ENCODE peak calls at places on chromosomes 11 and 22, in ten cellular contexts. One of them, this sample, is unnamed.

GRCh38 chr22:19088866-19089595 is 33.2 kb downstream of the DGCR2 start:
- DNase-seq in breast epithelium: no peak
- DNase-seq in neural crest cell: no peak
- DNase-seq in activated CD4-positive, alpha-beta memory T cell treated with anti-CD3 and anti-CD28 coated beads for 36 hours: no peak
- DNase-seq in cardiac fibroblast: no peak
- DNase-seq in HTR-8/SVneo: no peak
- DNase-seq in naive thymus-derived CD8-positive, alpha-beta T cell: no peak
- DNase-seq in activated CD8-positive, alpha-beta memory T cell treated with anti-CD3 and anti-CD28 coated beads for 4 hours: no peak
- DNase-seq in cardiac muscle cell: no peak
- DNase-seq in WERI-Rb-1: no peak
- DNase-seq in this sample: no peak

GRCh38 chr22:19791243-19791642 is 30.7 kb downstream of the TBX1 start:
- DNase-seq in naive thymus-derived CD8-positive, alpha-beta T cell: no peak
- DNase-seq in HTR-8/SVneo: no peak
- DNase-seq in breast epithelium: no peak
- DNase-seq in WERI-Rb-1: no peak
- DNase-seq in activated CD8-positive, alpha-beta memory T cell treated with anti-CD3 and anti-CD28 coated beads for 4 hours: no peak
- DNase-seq in neural crest cell: no peak
- DNase-seq in cardiac muscle cell: no peak
- DNase-seq in activated CD4-positive, alpha-beta memory T cell treated with anti-CD3 and anti-CD28 coated beads for 36 hours: no peak
- DNase-seq in cardiac fibroblast: no peak
- DNase-seq in this sample: no peak

GRCh38 chr22:24095816-24096215 is 84.7 kb downstream of the CABIN1 start:
- DNase-seq in cardiac muscle cell: no peak
- DNase-seq in activated CD4-positive, alpha-beta memory T cell treated with anti-CD3 and anti-CD28 coated beads for 36 hours: no peak
- DNase-seq in activated CD8-positive, alpha-beta memory T cell treated with anti-CD3 and anti-CD28 coated beads for 4 hours: no peak
- DNase-seq in cardiac fibroblast: no peak
- DNase-seq in breast epithelium: peak
- DNase-seq in naive thymus-derived CD8-positive, alpha-beta T cell: no peak
- DNase-seq in WERI-Rb-1: no peak
- DNase-seq in HTR-8/SVneo: no peak
- DNase-seq in neural crest cell: no peak
- DNase-seq in this sample: no peak

GRCh38 chr11:35632301-35632700 is 14.0 kb downstream of the FJX1 start:
- DNase-seq in activated CD8-positive, alpha-beta memory T cell treated with anti-CD3 and anti-CD28 coated beads for 4 hours: no peak
- DNase-seq in HTR-8/SVneo: no peak
- DNase-seq in cardiac muscle cell: no peak
- DNase-seq in naive thymus-derived CD8-positive, alpha-beta T cell: no peak
- DNase-seq in WERI-Rb-1: peak
- DNase-seq in breast epithelium: no peak
- DNase-seq in cardiac fibroblast: no peak
- DNase-seq in activated CD4-positive, alpha-beta memory T cell treated with anti-CD3 and anti-CD28 coated beads for 36 hours: no peak
- DNase-seq in neural crest cell: no peak
- DNase-seq in this sample: peak

GRCh38 chr11:106271686-106272085 is 194.2 kb downstream of the AASDHPPT start:
- DNase-seq in HTR-8/SVneo: no peak
- DNase-seq in activated CD8-positive, alpha-beta memory T cell treated with anti-CD3 and anti-CD28 coated beads for 4 hours: no peak
- DNase-seq in breast epithelium: no peak
- DNase-seq in cardiac fibroblast: no peak
- DNase-seq in cardiac muscle cell: no peak
- DNase-seq in neural crest cell: no peak
- DNase-seq in WERI-Rb-1: no peak
- DNase-seq in activated CD4-positive, alpha-beta memory T cell treated with anti-CD3 and anti-CD28 coated beads for 36 hours: no peak
- DNase-seq in naive thymus-derived CD8-positive, alpha-beta T cell: no peak
- DNase-seq in this sample: no peak

GRCh38 chr11:67278939-67279588 is 10.0 kb upstream of the ANKRD13D start:
- DNase-seq in cardiac fibroblast: no peak
- DNase-seq in WERI-Rb-1: no peak
- DNase-seq in naive thymus-derived CD8-positive, alpha-beta T cell: no peak
- DNase-seq in activated CD8-positive, alpha-beta memory T cell treated with anti-CD3 and anti-CD28 coated beads for 4 hours: no peak
- DNase-seq in HTR-8/SVneo: no peak
- DNase-seq in breast epithelium: no peak
- DNase-seq in activated CD4-positive, alpha-beta memory T cell treated with anti-CD3 and anti-CD28 coated beads for 36 hours: no peak
- DNase-seq in cardiac muscle cell: no peak
- DNase-seq in neural crest cell: no peak
- DNase-seq in this sample: no peak

GRCh38 chr22:19879651-19879995 is 24.9 kb upstream of the GNB1L start:
- DNase-seq in activated CD4-positive, alpha-beta memory T cell treated with anti-CD3 and anti-CD28 coated beads for 36 hours: no peak
- DNase-seq in breast epithelium: no peak
- DNase-seq in activated CD8-positive, alpha-beta memory T cell treated with anti-CD3 and anti-CD28 coated beads for 4 hours: no peak
- DNase-seq in cardiac fibroblast: no peak
- DNase-seq in naive thymus-derived CD8-positive, alpha-beta T cell: no peak
- DNase-seq in cardiac muscle cell: no peak
- DNase-seq in HTR-8/SVneo: no peak
- DNase-seq in WERI-Rb-1: no peak
- DNase-seq in neural crest cell: no peak
- DNase-seq in this sample: no peak

GRCh38 chr11:44623321-44623715 is 57.9 kb downstream of the CD82 start:
- DNase-seq in WERI-Rb-1: peak
- DNase-seq in HTR-8/SVneo: no peak
- DNase-seq in activated CD8-positive, alpha-beta memory T cell treated with anti-CD3 and anti-CD28 coated beads for 4 hours: no peak
- DNase-seq in activated CD4-positive, alpha-beta memory T cell treated with anti-CD3 and anti-CD28 coated beads for 36 hours: no peak
- DNase-seq in cardiac muscle cell: no peak
- DNase-seq in cardiac fibroblast: no peak
- DNase-seq in naive thymus-derived CD8-positive, alpha-beta T cell: no peak
- DNase-seq in breast epithelium: no peak
- DNase-seq in neural crest cell: no peak
- DNase-seq in this sample: no peak

GRCh38 chr11:12180257-12181205 is 70.1 kb downstream of the MICAL2 start:
- DNase-seq in activated CD8-positive, alpha-beta memory T cell treated with anti-CD3 and anti-CD28 coated beads for 4 hours: no peak
- DNase-seq in cardiac fibroblast: no peak
- DNase-seq in activated CD4-positive, alpha-beta memory T cell treated with anti-CD3 and anti-CD28 coated beads for 36 hours: no peak
- DNase-seq in WERI-Rb-1: no peak
- DNase-seq in naive thymus-derived CD8-positive, alpha-beta T cell: no peak
- DNase-seq in HTR-8/SVneo: no peak
- DNase-seq in cardiac muscle cell: peak
- DNase-seq in breast epithelium: no peak
- DNase-seq in neural crest cell: no peak
- DNase-seq in this sample: no peak

GRCh38 chr22:46798366-46799057 is 36.1 kb downstream of the TBC1D22A start:
- DNase-seq in HTR-8/SVneo: peak
- DNase-seq in WERI-Rb-1: peak
- DNase-seq in activated CD8-positive, alpha-beta memory T cell treated with anti-CD3 and anti-CD28 coated beads for 4 hours: peak
- DNase-seq in naive thymus-derived CD8-positive, alpha-beta T cell: peak
- DNase-seq in cardiac fibroblast: peak
- DNase-seq in breast epithelium: no peak
- DNase-seq in neural crest cell: peak
- DNase-seq in cardiac muscle cell: peak
- DNase-seq in activated CD4-positive, alpha-beta memory T cell treated with anti-CD3 and anti-CD28 coated beads for 36 hours: peak
- DNase-seq in this sample: peak

GRCh38 chr11:134921938-134922337 is 509.9 kb upstream of the B3GAT1 start:
- DNase-seq in cardiac fibroblast: no peak
- DNase-seq in HTR-8/SVneo: no peak
- DNase-seq in breast epithelium: no peak
- DNase-seq in activated CD8-positive, alpha-beta memory T cell treated with anti-CD3 and anti-CD28 coated beads for 4 hours: no peak
- DNase-seq in WERI-Rb-1: no peak
- DNase-seq in naive thymus-derived CD8-positive, alpha-beta T cell: no peak
- DNase-seq in neural crest cell: no peak
- DNase-seq in activated CD4-positive, alpha-beta memory T cell treated with anti-CD3 and anti-CD28 coated beads for 36 hours: no peak
- DNase-seq in cardiac muscle cell: no peak
- DNase-seq in this sample: no peak

GRCh38 chr11:94883878-94884277 is 89.5 kb downstream of the CWC15 start:
- DNase-seq in neural crest cell: no peak
- DNase-seq in cardiac fibroblast: no peak
- DNase-seq in naive thymus-derived CD8-positive, alpha-beta T cell: no peak
- DNase-seq in WERI-Rb-1: no peak
- DNase-seq in cardiac muscle cell: no peak
- DNase-seq in activated CD4-positive, alpha-beta memory T cell treated with anti-CD3 and anti-CD28 coated beads for 36 hours: no peak
- DNase-seq in activated CD8-positive, alpha-beta memory T cell treated with anti-CD3 and anti-CD28 coated beads for 4 hours: no peak
- DNase-seq in HTR-8/SVneo: no peak
- DNase-seq in breast epithelium: no peak
- DNase-seq in this sample: no peak

GRCh38 chr11:39571081-39571480 is 1888.4 kb downstream of the LRRC4C start:
- DNase-seq in naive thymus-derived CD8-positive, alpha-beta T cell: no peak
- DNase-seq in activated CD8-positive, alpha-beta memory T cell treated with anti-CD3 and anti-CD28 coated beads for 4 hours: no peak
- DNase-seq in WERI-Rb-1: no peak
- DNase-seq in HTR-8/SVneo: no peak
- DNase-seq in cardiac muscle cell: no peak
- DNase-seq in activated CD4-positive, alpha-beta memory T cell treated with anti-CD3 and anti-CD28 coated beads for 36 hours: no peak
- DNase-seq in cardiac fibroblast: no peak
- DNase-seq in breast epithelium: no peak
- DNase-seq in neural crest cell: no peak
- DNase-seq in this sample: peak

This sample was measured in T1000.